ENCODE peak calls at places on chromosomes 7 and 10, in four cellular contexts. One of them, this sample, is unnamed.

GRCh38 chr7:93945756-93946540 is 24.4 kb downstream of the GNG11 start:
- DNase-seq in HepG2: no peak
- DNase-seq in PC-9: no peak
- DNase-seq in brain microvascular endothelial cell: no peak
- DNase-seq in this sample: no peak

GRCh38 chr10:49749144-49749543 is 13.0 kb downstream of the OGDHL start:
- DNase-seq in PC-9: no peak
- DNase-seq in brain microvascular endothelial cell: no peak
- DNase-seq in HepG2: no peak
- DNase-seq in this sample: no peak

GRCh38 chr10:51773681-51774080 is 74.3 kb upstream of the CSTF2T start:
- DNase-seq in brain microvascular endothelial cell: no peak
- DNase-seq in HepG2: no peak
- DNase-seq in PC-9: no peak
- DNase-seq in this sample: no peak

GRCh38 chr10:73759512-73760115 is 15.4 kb downstream of the SEC24C start:
- DNase-seq in brain microvascular endothelial cell: no peak
- DNase-seq in PC-9: no peak
- DNase-seq in HepG2: no peak
- DNase-seq in this sample: no peak

GRCh38 chr10:10925667-10926066 is 92.0 kb upstream of the CELF2 start:
- DNase-seq in HepG2: no peak
- DNase-seq in PC-9: no peak
- DNase-seq in brain microvascular endothelial cell: no peak
- DNase-seq in this sample: no peak

GRCh38 chr10:44865289-44865671 is 45.9 kb upstream of the TMEM72 start:
- DNase-seq in PC-9: no peak
- DNase-seq in brain microvascular endothelial cell: no peak
- DNase-seq in HepG2: no peak
- DNase-seq in this sample: no peak

GRCh38 chr10:131929122-131929845 is 28.5 kb downstream of the PPP2R2D start:
- DNase-seq in PC-9: no peak
- DNase-seq in brain microvascular endothelial cell: peak; percentile 18
- DNase-seq in HepG2: no peak
- DNase-seq in this sample: no peak

GRCh38 chr10:63553031-63553430 is 31.8 kb downstream of the REEP3 start:
- DNase-seq in PC-9: peak; percentile 94
- DNase-seq in brain microvascular endothelial cell: peak; percentile 75
- DNase-seq in HepG2: no peak
- DNase-seq in this sample: no peak

GRCh38 chr7:27709137-27710075 is 30.6 kb upstream of the TAX1BP1 start:
- DNase-seq in brain microvascular endothelial cell: peak; percentile 85
- DNase-seq in PC-9: peak; percentile 64
- DNase-seq in HepG2: no peak
- DNase-seq in this sample: no peak

GRCh38 chr7:140463111-140463510 is 16.2 kb downstream of the MKRN1 start:
- DNase-seq in PC-9: no peak
- DNase-seq in HepG2: no peak
- DNase-seq in brain microvascular endothelial cell: no peak
- DNase-seq in this sample: no peak

GRCh38 chr10:18345308-18345707 is 205.1 kb downstream of the CACNB2 start:
- DNase-seq in brain microvascular endothelial cell: no peak
- DNase-seq in PC-9: no peak
- DNase-seq in HepG2: no peak
- DNase-seq in this sample: no peak

GRCh38 chr7:24227068-24227467 is 56.9 kb upstream of the NPY start:
- DNase-seq in HepG2: no peak
- DNase-seq in PC-9: peak; percentile 35
- DNase-seq in brain microvascular endothelial cell: no peak
- DNase-seq in this sample: no peak

GRCh38 chr7:46201966-46202365 is 280.9 kb upstream of the IGFBP3 start:
- DNase-seq in brain microvascular endothelial cell: no peak
- DNase-seq in PC-9: no peak
- DNase-seq in HepG2: no peak
- DNase-seq in this sample: no peak

GRCh38 chr10:112515126-112515525 is 68.1 kb downstream of the VTI1A start:
- DNase-seq in PC-9: no peak
- DNase-seq in brain microvascular endothelial cell: no peak
- DNase-seq in HepG2: no peak
- DNase-seq in this sample: no peak

GRCh38 chr10:63256047-63256773 is 123.1 kb downstream of the NRBF2 start:
- DNase-seq in brain microvascular endothelial cell: no peak
- DNase-seq in PC-9: no peak
- DNase-seq in HepG2: no peak
- DNase-seq in this sample: no peak

GRCh38 chr7:108598153-108598552 is 28.5 kb downstream of the DNAJB9 start:
- DNase-seq in PC-9: no peak
- DNase-seq in brain microvascular endothelial cell: no peak
- DNase-seq in HepG2: no peak
- DNase-seq in this sample: no peak

GRCh38 chr7:102424129-102424551 is 9.2 kb upstream of the ORAI2 start:
- DNase-seq in PC-9: no peak
- DNase-seq in brain microvascular endothelial cell: no peak
- DNase-seq in HepG2: no peak
- DNase-seq in this sample: no peak

GRCh38 chr10:62185914-62186692 is 82.5 kb downstream of the RTKN2 start:
- DNase-seq in HepG2: no peak
- DNase-seq in brain microvascular endothelial cell: no peak
- DNase-seq in PC-9: no peak
- DNase-seq in this sample: no peak

DNA sequence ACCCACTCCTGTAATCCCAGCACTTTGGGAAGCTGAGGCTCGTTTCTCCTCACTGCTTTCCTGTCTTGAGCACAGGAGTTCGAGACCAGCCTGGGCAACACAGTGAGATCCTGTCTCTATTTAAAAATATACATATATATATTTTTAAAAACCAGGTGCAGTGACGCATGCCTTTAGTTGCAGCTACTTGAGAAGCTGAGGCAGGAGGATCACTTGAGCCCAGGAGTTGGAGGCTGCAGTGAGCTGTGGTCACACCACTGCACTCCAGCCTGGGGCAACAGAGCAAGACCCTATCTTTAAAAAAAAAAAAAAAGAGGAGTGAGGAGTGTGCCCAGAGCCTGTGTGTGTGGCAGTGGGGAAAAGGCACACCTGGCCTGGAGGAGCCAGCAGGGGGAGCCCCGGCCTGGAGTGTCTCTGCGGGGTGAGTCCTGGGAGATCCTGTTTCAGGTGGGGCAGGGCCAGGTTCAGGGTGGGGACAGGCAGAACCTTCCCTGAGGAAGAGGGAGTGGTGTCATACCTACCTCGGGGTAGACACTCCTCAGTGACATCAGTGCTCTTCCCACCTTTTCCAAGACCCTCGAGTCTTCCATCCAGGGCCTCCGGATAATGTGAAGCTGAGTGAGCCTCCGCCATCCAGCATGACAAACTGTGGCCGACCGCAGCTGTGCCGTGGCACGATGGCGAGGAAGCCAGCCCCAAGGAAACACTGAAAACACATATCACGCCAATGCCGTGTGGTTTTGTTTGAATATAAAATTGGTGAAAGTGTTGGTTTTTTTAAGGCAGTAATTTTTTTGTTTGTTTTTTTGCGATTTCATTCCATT is 9.0 kb upstream of the ARPC1B start:
- DNase-seq in HepG2: peak; percentile 22
- DNase-seq in PC-9: peak; percentile 56
- DNase-seq in brain microvascular endothelial cell: no peak
- DNase-seq in this sample: no peak
- TF ChIP-seq CTCF in HepG2: peak; percentile 86
- TF ChIP-seq CTCF in PC-9: peak; percentile 69
- TF ChIP-seq CTCF in brain microvascular endothelial cell: peak; percentile 73
- TF ChIP-seq CTCF in this sample: peak; percentile 36

GRCh38 chr10:13957856-13958255 is 371.1 kb downstream of the PRPF18 start:
- DNase-seq in brain microvascular endothelial cell: no peak
- DNase-seq in PC-9: no peak
- DNase-seq in HepG2: no peak
- DNase-seq in this sample: no peak

GRCh38 chr10:13955426-13955825 is 368.7 kb downstream of the PRPF18 start:
- DNase-seq in PC-9: no peak
- DNase-seq in brain microvascular endothelial cell: no peak
- DNase-seq in HepG2: no peak
- DNase-seq in this sample: no peak

GRCh38 chr10:13953371-13953770 is 366.6 kb downstream of the PRPF18 start:
- DNase-seq in brain microvascular endothelial cell: peak; percentile 74
- DNase-seq in HepG2: no peak
- DNase-seq in PC-9: no peak
- DNase-seq in this sample: no peak

GRCh38 chr10:13959443-13960359 is 371.0 kb downstream of the FRMD4A start:
- DNase-seq in brain microvascular endothelial cell: no peak
- DNase-seq in PC-9: no peak
- DNase-seq in HepG2: no peak
- DNase-seq in this sample: no peak

DNA sequence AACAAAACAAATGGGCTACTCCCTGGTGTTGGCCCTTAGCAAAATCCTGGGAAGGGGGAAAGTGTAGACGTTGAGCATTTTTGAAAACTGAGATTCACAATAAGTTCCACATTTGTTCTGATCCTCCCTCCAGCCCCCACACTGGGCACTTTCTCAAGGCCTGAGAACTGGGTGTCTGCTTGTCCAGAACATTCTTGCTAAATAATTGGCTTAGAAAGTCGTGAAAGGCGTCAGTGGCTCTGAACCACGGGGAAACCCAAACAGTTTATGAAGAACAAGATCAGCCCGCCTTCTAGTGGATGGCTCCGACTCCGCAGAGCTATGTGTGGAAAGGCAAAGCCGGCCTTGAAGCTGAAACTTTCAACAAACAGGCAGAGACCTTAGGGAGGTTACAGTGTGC is 370.1 kb downstream of the PRPF18 start:
- DNase-seq in PC-9: no peak
- DNase-seq in brain microvascular endothelial cell: peak; percentile 85
- DNase-seq in HepG2: peak; percentile 5
- DNase-seq in this sample: no peak
- TF ChIP-seq CTCF in PC-9: no peak
- TF ChIP-seq CTCF in brain microvascular endothelial cell: peak; percentile 67
- TF ChIP-seq CTCF in HepG2: peak; percentile 22
- TF ChIP-seq CTCF in this sample: no peak

GRCh38 chr7:121271916-121272315 is 56.9 kb upstream of the WNT16 start:
- DNase-seq in brain microvascular endothelial cell: no peak
- DNase-seq in HepG2: no peak
- DNase-seq in PC-9: no peak
- DNase-seq in this sample: no peak
- TF ChIP-seq CTCF in brain microvascular endothelial cell: no peak
- TF ChIP-seq CTCF in HepG2: no peak
- TF ChIP-seq CTCF in PC-9: no peak
- TF ChIP-seq CTCF in this sample: no peak

GRCh38 chr7:137609500-137609899 is 237.3 kb downstream of the DGKI start:
- DNase-seq in PC-9: no peak
- DNase-seq in HepG2: no peak
- DNase-seq in brain microvascular endothelial cell: peak; percentile 50
- DNase-seq in this sample: no peak

GRCh38 chr7:137601642-137602041 is 245.1 kb downstream of the DGKI start:
- DNase-seq in PC-9: no peak
- DNase-seq in brain microvascular endothelial cell: no peak
- DNase-seq in HepG2: no peak
- DNase-seq in this sample: no peak

DNA sequence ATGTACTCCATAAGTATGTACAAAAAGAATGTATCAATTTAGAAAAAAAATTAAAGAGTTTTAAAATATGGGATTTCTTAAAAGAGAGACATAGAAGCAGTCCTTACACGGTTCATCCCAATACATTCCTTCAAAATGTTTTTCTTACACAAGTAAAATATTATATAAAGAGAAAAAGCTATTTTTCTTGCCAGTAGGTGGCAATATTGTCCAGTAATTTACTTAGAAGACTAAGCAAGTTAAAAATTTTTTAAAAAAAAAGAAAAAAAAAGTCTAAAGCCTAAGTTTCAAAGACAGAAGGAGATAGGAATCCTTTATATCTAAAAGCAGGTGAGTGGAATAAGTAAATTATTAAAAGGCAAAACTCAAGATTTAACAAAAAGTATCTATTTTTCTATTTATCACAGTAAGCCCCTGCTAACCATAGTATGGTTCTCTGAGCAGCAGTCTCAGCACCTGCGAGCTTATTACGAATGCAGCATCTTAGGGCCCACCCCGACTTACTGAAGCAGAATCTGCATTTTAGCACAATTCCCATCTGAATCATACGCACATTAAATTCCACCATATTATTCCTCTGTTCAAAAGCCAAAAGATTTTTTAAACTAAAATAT is 240.6 kb downstream of the DGKI start:
- DNase-seq in PC-9: peak; percentile 59
- DNase-seq in HepG2: peak; percentile 38
- DNase-seq in brain microvascular endothelial cell: no peak
- DNase-seq in this sample: no peak
- TF ChIP-seq CTCF in PC-9: peak; percentile 83
- TF ChIP-seq CTCF in HepG2: no peak
- TF ChIP-seq CTCF in brain microvascular endothelial cell: no peak
- TF ChIP-seq CTCF in this sample: peak; percentile 68

DNA sequence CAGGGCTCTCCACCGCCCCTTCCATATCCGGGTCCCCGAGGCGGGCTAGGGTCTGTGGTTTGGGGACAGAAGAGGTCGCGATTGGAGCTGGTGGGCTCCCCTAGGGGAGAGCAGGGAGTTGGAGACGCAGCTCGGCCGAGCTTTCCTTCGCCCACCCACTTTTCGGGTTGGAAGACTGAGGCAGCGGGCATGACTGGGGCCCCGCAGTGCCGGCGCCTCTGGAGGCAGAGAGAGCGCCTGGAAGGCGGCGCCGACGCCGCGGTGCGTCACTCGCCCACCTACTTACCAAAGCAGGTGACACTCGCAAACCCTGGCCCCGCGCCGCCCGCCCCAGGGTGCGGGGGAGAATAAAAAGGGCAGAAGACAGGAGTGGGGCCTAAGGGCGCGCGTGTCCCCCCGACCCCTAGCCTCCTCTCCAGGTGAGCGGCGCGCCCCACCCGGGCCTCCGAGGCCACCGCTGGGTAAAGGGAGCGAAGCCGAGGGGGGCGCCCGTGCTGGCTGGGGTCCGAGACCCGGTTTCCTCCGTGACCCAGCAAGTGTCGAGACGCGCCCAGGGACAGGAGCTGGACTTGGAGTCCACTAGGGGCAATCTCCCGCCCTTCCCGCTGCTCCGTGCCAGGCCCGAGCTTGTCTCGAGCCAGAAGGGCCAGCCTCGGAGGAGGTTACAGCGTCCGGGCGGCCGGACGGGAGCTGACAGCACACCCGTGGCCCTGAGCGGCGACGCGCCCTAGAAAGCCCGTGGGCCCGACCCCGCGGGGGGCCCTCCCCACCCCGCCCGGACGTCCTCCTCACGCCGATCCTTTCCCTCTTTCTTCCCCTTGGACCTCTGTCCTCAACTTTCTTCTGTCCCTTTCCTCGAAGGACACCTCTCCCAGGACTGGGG is 34.4 kb upstream of the GRID1 start:
- DNase-seq in HepG2: peak; percentile 27
- DNase-seq in PC-9: peak; percentile 34
- DNase-seq in brain microvascular endothelial cell: no peak
- DNase-seq in this sample: peak; percentile 49
- TF ChIP-seq CTCF in HepG2: peak; percentile 35
- TF ChIP-seq CTCF in PC-9: no peak
- TF ChIP-seq CTCF in brain microvascular endothelial cell: peak; percentile 48
- TF ChIP-seq CTCF in this sample: peak; percentile 13

GRCh38 chr7:21690717-21691116 is 147.9 kb downstream of the DNAH11 start:
- DNase-seq in PC-9: no peak
- DNase-seq in HepG2: no peak
- DNase-seq in brain microvascular endothelial cell: no peak
- DNase-seq in this sample: no peak
- TF ChIP-seq CTCF in PC-9: peak; percentile 49
- TF ChIP-seq CTCF in HepG2: no peak
- TF ChIP-seq CTCF in brain microvascular endothelial cell: no peak
- TF ChIP-seq CTCF in this sample: no peak

GRCh38 chr7:1545417-1546246 is 10.4 kb downstream of the TMEM184A start:
- DNase-seq in brain microvascular endothelial cell: no peak
- DNase-seq in PC-9: no peak
- DNase-seq in HepG2: no peak
- DNase-seq in this sample: no peak
- TF ChIP-seq CTCF in brain microvascular endothelial cell: peak; percentile 20
- TF ChIP-seq CTCF in PC-9: peak; percentile 53
- TF ChIP-seq CTCF in HepG2: peak; percentile 44
- TF ChIP-seq CTCF in this sample: no peak

This sample was measured in dorsolateral prefrontal cortex.